ENCODE peak calls at places on chromosomes 7 and 10, in six cellular contexts. A, H, W, B, S and V are unnamed samples. For H3K27me3, the result is how much of the 10 kb centered on the place peaks cover.

GRCh38 chr10:131419797-131420196 is 108.3 kb upstream of the TCERG1L start:
- DNase-seq in A (no peak), H (no peak), W (no peak), B (no peak), S (no peak), V (no peak)

GRCh38 chr10:36263871-36264270 is 621.8 kb upstream of the FZD8 start:
- DNase-seq in A (no peak), H (no peak), W (no peak), B (no peak), S (no peak), V (no peak)

GRCh38 chr7:98329974-98330373 is 48.5 kb downstream of the BRI3 start:
- DNase-seq in A (no peak), H (no peak), W (no peak), B (no peak), S (no peak), V (no peak)

GRCh38 chr7:123805287-123805686 is 39.7 kb upstream of the HYAL4 start:
- DNase-seq in A (no peak), H (no peak), W (no peak), B (no peak), S (no peak), V (no peak)

GRCh38 chr10:124566981-124567835 is 105.6 kb downstream of the LHPP start:
- DNase-seq in A (no peak), H (no peak), W (no peak), B (peak), S (no peak), V (no peak)

GRCh38 chr7:33982425-33982786 is 77.1 kb downstream of the BMPER start:
- DNase-seq in A (no peak), H (peak), W (no peak), B (no peak), S (peak), V (no peak)

GRCh38 chr7:158672975-158673374 is 31.6 kb downstream of the NCAPG2 start:
- DNase-seq in A (no peak), H (no peak), W (no peak), B (no peak), S (no peak), V (no peak)

GRCh38 chr10:102452672-102453340 is 1.5 kb upstream of the C10orf95 start:
- DNase-seq in A (peak), H (peak), W (no peak), B (peak), S (no peak), V (peak)

GRCh38 chr10:86178401-86179142 is 188.0 kb downstream of the GRID1 start:
- DNase-seq in A (no peak), H (peak), W (no peak), B (no peak), S (peak), V (peak)

GRCh38 chr7:26034386-26034785 is 117.6 kb upstream of the NFE2L3 start:
- DNase-seq in A (no peak), H (no peak), W (no peak), B (no peak), S (no peak), V (no peak)

DNA sequence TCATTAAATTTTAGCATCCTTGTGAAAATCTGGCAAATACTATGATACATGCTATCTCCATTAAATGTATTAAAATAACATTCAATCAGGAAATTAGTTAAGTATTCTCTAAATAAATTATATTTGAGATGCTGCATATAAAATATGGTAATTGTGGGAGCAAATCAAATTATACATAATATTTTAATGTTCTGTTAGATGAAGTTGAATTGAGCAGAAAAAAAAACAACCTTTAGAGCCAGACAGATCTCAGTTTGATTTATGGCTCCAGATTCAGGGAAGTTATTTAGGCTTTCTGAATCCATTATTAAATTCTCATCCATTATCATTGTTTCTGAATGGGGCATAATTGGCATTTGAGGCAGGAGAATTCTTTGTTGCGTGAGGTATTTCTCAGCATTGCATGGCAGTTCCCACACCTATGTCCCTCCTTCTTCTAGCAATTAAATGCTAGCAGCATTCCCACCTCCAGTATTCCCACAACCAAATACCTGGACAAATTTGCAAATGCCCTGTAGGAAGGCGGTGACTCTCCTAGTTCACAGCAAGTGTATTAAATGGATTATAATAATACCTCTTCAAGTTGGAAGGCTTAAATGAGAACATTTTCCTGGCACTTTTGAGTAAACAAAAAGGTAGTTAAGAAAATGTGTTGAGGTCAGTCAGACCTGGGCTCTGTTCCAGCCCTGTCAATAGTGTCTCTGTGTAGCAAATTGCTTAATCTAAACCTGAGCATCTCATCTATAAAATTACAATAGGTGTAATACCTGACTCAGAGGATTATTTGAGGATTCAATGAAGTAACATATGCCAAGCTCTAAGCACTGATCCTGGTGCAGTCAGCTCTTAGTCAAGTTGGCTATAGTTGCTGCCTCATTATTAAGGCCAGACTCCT is 108.9 kb downstream of the RNLS start:
- DNase-seq in A (peak), H (peak), W (no peak), B (no peak), S (peak), V (peak)
- TF ChIP-seq POLR2AphosphoS5 in A (no peak), H (no peak), W (no peak), B (no peak), S (no peak), V (no peak)

DNA sequence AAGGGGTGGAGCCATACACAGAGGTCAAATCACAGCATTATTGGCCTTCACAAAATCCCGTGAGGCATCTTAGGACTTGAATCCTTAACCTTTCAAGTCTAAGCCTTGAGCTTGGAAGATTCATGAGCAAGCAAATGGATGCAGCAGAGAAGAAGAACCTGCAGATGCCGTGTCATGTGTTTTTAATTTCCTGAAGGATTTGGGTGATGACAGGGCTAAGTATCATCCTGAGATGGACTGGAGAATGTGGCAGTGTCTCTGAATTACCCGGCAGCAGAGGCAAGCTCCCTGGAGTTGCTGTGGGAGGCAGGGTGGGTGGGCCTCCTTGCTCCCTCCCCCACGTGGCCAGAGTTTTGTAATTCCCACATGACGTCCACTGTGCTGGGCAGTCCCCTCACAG is 50.8 kb downstream of the GCC1 start:
- DNase-seq in A (no peak), H (no peak), W (no peak), B (no peak), S (no peak), V (peak)
- H3K27me3 ChIP-seq in A (under half), H (half or more), W (under half), B (under half), S (half or more), V (under half)

GRCh38 chr10:72765051-72765450 is 73.1 kb downstream of the MCU start:
- DNase-seq in A (no peak), H (no peak), W (no peak), B (no peak), S (no peak), V (no peak)
- TF ChIP-seq CTCF in A (no peak), H (no peak), W (no peak), B (no peak), S (no peak), V (no peak)

DNA sequence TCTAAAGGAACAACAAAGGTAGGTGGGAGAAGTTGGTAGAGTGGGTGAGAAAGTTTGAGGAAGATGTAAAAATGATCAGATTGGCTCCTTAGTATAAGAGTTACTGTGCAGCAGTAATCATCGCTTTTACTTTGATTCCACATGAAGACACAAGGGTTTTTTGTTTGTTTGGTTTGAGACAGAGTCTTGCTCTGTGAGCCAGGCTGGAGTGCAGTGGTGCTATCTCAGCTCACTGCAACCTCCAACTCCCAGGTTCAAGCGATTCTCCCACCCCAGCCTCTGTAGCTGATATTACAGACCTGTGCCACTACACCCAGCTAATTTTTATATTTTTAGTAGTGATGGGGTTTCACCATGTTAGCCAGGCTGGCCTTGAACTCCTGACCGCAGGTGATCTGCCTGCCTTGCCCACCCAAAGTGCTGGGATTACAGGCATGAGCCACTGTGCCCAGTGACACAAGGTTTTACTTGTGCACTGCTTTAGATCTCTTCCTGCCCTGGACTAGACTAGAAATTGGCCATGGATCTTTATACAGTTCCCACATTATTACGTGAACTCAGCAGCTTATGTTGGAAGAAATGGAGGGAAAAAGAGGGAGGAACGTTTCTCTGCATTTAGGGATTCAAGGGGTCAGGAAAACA is 10.7 kb downstream of the LUC7L2 start:
- DNase-seq in A (no peak), H (no peak), W (no peak), B (no peak), S (no peak), V (no peak)
- TF ChIP-seq POLR2AphosphoS5 in A (no peak), H (no peak), W (no peak), B (no peak), S (no peak), V (no peak)

GRCh38 chr10:43272030-43272429 is 5.2 kb upstream of the RASGEF1A start:
- DNase-seq in A (no peak), H (no peak), W (no peak), B (no peak), S (no peak), V (no peak)

GRCh38 chr10:43268491-43268890 is 1.6 kb upstream of the RASGEF1A start:
- DNase-seq in A (no peak), H (no peak), W (no peak), B (no peak), S (no peak), V (no peak)

GRCh38 chr10:43278216-43278615 is 11.4 kb upstream of the RASGEF1A start:
- DNase-seq in A (no peak), H (no peak), W (no peak), B (no peak), S (no peak), V (no peak)

GRCh38 chr10:43274011-43274410 is 7.1 kb upstream of the RASGEF1A start:
- DNase-seq in A (no peak), H (no peak), W (no peak), B (no peak), S (peak), V (peak)

GRCh38 chr10:43273543-43273942 is 6.7 kb upstream of the RASGEF1A start:
- DNase-seq in A (no peak), H (no peak), W (no peak), B (no peak), S (no peak), V (no peak)
- H3K27me3 ChIP-seq in A (half or more), H (under half), W (under half), B (half or more), S (under half), V (under half)